ENCODE peak calls at places on chromosome 15, in nine cellular contexts. W is CD4-positive, alpha-beta memory T cell; G is WERI-Rb-1; R is AG04450; D is NT2/D1; Q is heart left ventricle; I is SJSA1; C is CD4-positive, alpha-beta T cell; J is uterus. F is an unnamed sample. For H3K9me3, the result is how much of the 10 kb centered on the place peaks cover.

GRCh38 chr15:101801048-101801447 is 2.3 kb upstream of the OR4F6 start:
- DNase-seq in W (no peak), I (no peak), R (no peak), J (no peak), Q (no peak), C (no peak), G (no peak), D (no peak), F (no peak)

GRCh38 chr15:57506422-57506821 is 85.3 kb upstream of the MYZAP start:
- DNase-seq in I (no peak), W (no peak), R (no peak), D (peak), Q (no peak), G (peak), C (no peak), J (no peak), F (no peak)

GRCh38 chr15:41772720-41773331 is 1.5 kb upstream of the MAPKBP1 start:
- DNase-seq in C (peak), G (peak), W (peak), D (peak), Q (no peak), R (peak), J (peak), I (peak), F (peak)

GRCh38 chr15:79294075-79294474 is 11.6 kb downstream of the ANKRD34C start:
- DNase-seq in R (no peak), C (no peak), I (no peak), Q (no peak), D (no peak), G (no peak), J (no peak), W (no peak), F (no peak)

GRCh38 chr15:29904731-29905417 is 82.6 kb upstream of the TJP1 start:
- DNase-seq in D (no peak), W (no peak), J (no peak), Q (no peak), R (no peak), I (no peak), C (no peak), G (no peak), F (no peak)

GRCh38 chr15:69857686-69858391 is 239.9 kb downstream of the TLE3 start:
- DNase-seq in C (peak), G (no peak), J (no peak), W (peak), D (no peak), Q (no peak), I (no peak), R (no peak), F (no peak)

GRCh38 chr15:43376017-43376705 is 5.3 kb downstream of the TUBGCP4 start:
- DNase-seq in R (no peak), I (no peak), J (no peak), D (no peak), G (peak), Q (no peak), W (peak), C (peak), F (no peak)

GRCh38 chr15:41836072-41836471 is 2.6 kb upstream of the PLA2G4B start:
- DNase-seq in I (no peak), W (no peak), Q (no peak), C (no peak), G (no peak), J (no peak), D (no peak), R (no peak), F (no peak)

GRCh38 chr15:63057454-63058335 is 15.1 kb downstream of the TPM1 start:
- DNase-seq in R (no peak), W (no peak), Q (no peak), G (no peak), J (no peak), C (no peak), I (no peak), D (no peak), F (no peak)

GRCh38 chr15:43274136-43274535 is 7.4 kb upstream of the TGM5 start:
- DNase-seq in I (peak), W (no peak), G (no peak), C (no peak), R (no peak), D (no peak), J (no peak), Q (peak), F (no peak)

GRCh38 chr15:91678003-91678402 is 175.5 kb upstream of the SLCO3A1 start:
- DNase-seq in I (no peak), Q (no peak), C (no peak), W (no peak), D (no peak), G (no peak), J (no peak), R (no peak), F (no peak)

GRCh38 chr15:101637549-101638318 is 14.4 kb downstream of the TM2D3 start:
- DNase-seq in G (no peak), W (no peak), J (no peak), I (no peak), Q (no peak), D (no peak), R (no peak), C (no peak), F (no peak)

GRCh38 chr15:63505842-63506222 is 1.4 kb downstream of the USP3 start:
- DNase-seq in W (no peak), R (no peak), D (no peak), G (no peak), Q (no peak), I (no peak), J (no peak), C (no peak), F (no peak)

GRCh38 chr15:73464602-73465001 is 21.6 kb downstream of the REC114 start:
- DNase-seq in W (no peak), C (no peak), D (no peak), J (no peak), R (no peak), Q (no peak), I (no peak), G (no peak), F (no peak)

GRCh38 chr15:82539690-82540054 is 585 bp downstream of the RPS17 start:
- DNase-seq in R (no peak), J (no peak), C (peak), W (no peak), Q (no peak), I (peak), D (no peak), G (no peak), F (peak)

GRCh38 chr15:89196241-89196640 is 25.1 kb downstream of the RLBP1 start:
- DNase-seq in D (no peak), Q (no peak), G (no peak), W (no peak), R (no peak), C (no peak), I (no peak), J (no peak), F (no peak)

GRCh38 chr15:57380854-57381253 is 4.5 kb downstream of the CGNL1 start:
- DNase-seq in C (no peak), I (no peak), D (no peak), J (no peak), R (no peak), W (no peak), Q (no peak), G (no peak), F (no peak)

GRCh38 chr15:38854506-38854905 is 289.9 kb upstream of the RASGRP1 start:
- DNase-seq in I (no peak), R (no peak), J (no peak), C (no peak), D (no peak), Q (no peak), W (no peak), G (no peak), F (no peak)

GRCh38 chr15:59243622-59244021 is 37.0 kb downstream of the LDHAL6B start:
- DNase-seq in C (no peak), D (no peak), W (no peak), J (no peak), R (no peak), I (no peak), Q (no peak), G (no peak), F (no peak)

GRCh38 chr15:73964736-73965093 is 27.4 kb downstream of the STOML1 start:
- DNase-seq in C (peak), R (peak), D (peak), J (peak), G (peak), W (peak), I (peak), Q (peak), F (peak)

GRCh38 chr15:70227122-70227521 is 129.4 kb upstream of the TLE3 start:
- DNase-seq in Q (no peak), W (no peak), R (no peak), G (no peak), I (no peak), C (no peak), D (no peak), J (no peak), F (no peak)

GRCh38 chr15:84715442-84716035 is 400 bp downstream of the SEC11A start:
- DNase-seq in R (no peak), J (no peak), C (peak), D (no peak), G (peak), I (peak), W (no peak), Q (no peak), F (peak)

GRCh38 chr15:89417206-89417725 is 79.1 kb downstream of the RHCG start:
- DNase-seq in Q (no peak), W (no peak), C (no peak), R (no peak), J (no peak), G (no peak), I (no peak), D (no peak), F (no peak)

GRCh38 chr15:61720197-61720596 is 340.1 kb downstream of the VPS13C start:
- DNase-seq in C (no peak), R (no peak), Q (no peak), W (no peak), G (no peak), J (peak), I (no peak), D (no peak), F (no peak)

GRCh38 chr15:39506146-39506545 is 74.7 kb upstream of the THBS1 start:
- DNase-seq in C (no peak), G (no peak), Q (no peak), J (no peak), D (no peak), I (no peak), W (no peak), R (no peak), F (no peak)

GRCh38 chr15:33860749-33861148 is 107.5 kb upstream of the CHRM5 start:
- DNase-seq in D (no peak), R (no peak), I (no peak), W (no peak), C (no peak), J (no peak), Q (no peak), G (no peak), F (no peak)

GRCh38 chr15:37053070-37053653 is 47.2 kb downstream of the MEIS2 start:
- DNase-seq in R (no peak), W (no peak), C (no peak), I (no peak), D (no peak), Q (no peak), J (no peak), G (no peak), F (no peak)

GRCh38 chr15:100940785-100941379 is 21.7 kb downstream of the LRRK1 start:
- DNase-seq in R (no peak), I (no peak), G (no peak), Q (no peak), C (no peak), D (no peak), W (no peak), J (no peak), F (no peak)

GRCh38 chr15:78837131-78837530 is 25.9 kb upstream of the ADAMTS7 start:
- DNase-seq in D (no peak), I (no peak), Q (no peak), R (no peak), C (no peak), W (no peak), G (no peak), J (no peak), F (no peak)

GRCh38 chr15:71364117-71364584 is 248.9 kb downstream of the THSD4 start:
- DNase-seq in G (peak), J (no peak), Q (no peak), D (no peak), I (no peak), W (no peak), R (no peak), C (no peak), F (no peak)

GRCh38 chr15:68302729-68303128 is 25.2 kb downstream of the FEM1B start:
- DNase-seq in D (no peak), J (no peak), R (no peak), C (no peak), W (no peak), G (no peak), I (peak), Q (no peak), F (no peak)

GRCh38 chr15:78155355-78155939 is 6.3 kb downstream of the IDH3A start:
- DNase-seq in W (no peak), R (no peak), Q (no peak), J (no peak), D (no peak), C (no peak), G (no peak), I (no peak), F (no peak)

GRCh38 chr15:33108518-33108917 is 86.0 kb downstream of the FMN1 start:
- DNase-seq in D (no peak), W (no peak), J (no peak), R (no peak), G (no peak), Q (no peak), C (no peak), I (no peak), F (no peak)

GRCh38 chr15:72252663-72253299 is 19.6 kb downstream of the PARP6 start:
- DNase-seq in J (no peak), C (no peak), W (no peak), G (no peak), Q (no peak), I (no peak), R (no peak), D (no peak), F (no peak)

GRCh38 chr15:78299302-78300102 is at the start of gene SKIC8:
- DNase-seq in Q (peak), I (peak), C (peak), D (peak), W (peak), J (peak), G (peak), R (peak), F (peak)

GRCh38 chr15:80695911-80696651 is 971 bp downstream of the ABHD17C start:
- DNase-seq in D (no peak), C (peak), Q (no peak), G (no peak), I (no peak), W (peak), J (peak), R (no peak), F (peak)

GRCh38 chr15:25182098-25182478 is 227.3 kb downstream of the SNRPN start:
- DNase-seq in C (no peak), R (no peak), G (no peak), D (no peak), Q (no peak), J (no peak), I (no peak), W (no peak), F (no peak)

GRCh38 chr15:61404567-61404966 is 175.5 kb upstream of the RORA start:
- DNase-seq in W (no peak), C (no peak), D (no peak), Q (no peak), J (no peak), R (no peak), I (no peak), G (no peak), F (no peak)

GRCh38 chr15:80593486-80594055 is 101.5 kb upstream of the ABHD17C start:
- DNase-seq in G (no peak), D (no peak), W (no peak), R (no peak), J (no peak), C (no peak), Q (no peak), I (no peak), F (peak)

GRCh38 chr15:40582726-40583246 is 11.3 kb upstream of the KNL1 start:
- DNase-seq in I (no peak), J (no peak), C (no peak), R (no peak), G (no peak), D (no peak), Q (no peak), W (no peak), F (peak)
- H3K9me3 ChIP-seq in I (under half), J (under half), C (under half), R (under half), G (under half), D (under half), Q (under half), W (under half), F (under half)

GRCh38 chr15:27244047-27244446 is 273.1 kb downstream of the GABRG3 start:
- DNase-seq in I (no peak), C (no peak), W (no peak), D (no peak), R (no peak), G (no peak), J (no peak), Q (no peak), F (no peak)
- H3K9me3 ChIP-seq in I (under half), C (under half), W (under half), D (under half), R (under half), G (under half), J (under half), Q (under half), F (under half)

GRCh38 chr15:27165590-27165989 is 194.6 kb downstream of the GABRG3 start:
- DNase-seq in C (no peak), G (no peak), R (no peak), W (no peak), I (no peak), Q (no peak), D (no peak), J (no peak), F (no peak)

GRCh38 chr15:27167738-27168137 is 196.8 kb downstream of the GABRG3 start:
- DNase-seq in J (no peak), I (no peak), Q (no peak), R (no peak), C (no peak), G (no peak), W (no peak), D (no peak), F (no peak)

GRCh38 chr15:27172821-27173220 is 201.8 kb downstream of the GABRG3 start:
- DNase-seq in D (no peak), Q (no peak), I (no peak), C (no peak), G (no peak), W (no peak), R (no peak), J (no peak), F (no peak)

GRCh38 chr15:27175479-27176153 is 204.6 kb downstream of the GABRG3 start:
- DNase-seq in R (no peak), D (peak), J (no peak), W (no peak), I (no peak), Q (no peak), G (no peak), C (no peak), F (no peak)

DNA sequence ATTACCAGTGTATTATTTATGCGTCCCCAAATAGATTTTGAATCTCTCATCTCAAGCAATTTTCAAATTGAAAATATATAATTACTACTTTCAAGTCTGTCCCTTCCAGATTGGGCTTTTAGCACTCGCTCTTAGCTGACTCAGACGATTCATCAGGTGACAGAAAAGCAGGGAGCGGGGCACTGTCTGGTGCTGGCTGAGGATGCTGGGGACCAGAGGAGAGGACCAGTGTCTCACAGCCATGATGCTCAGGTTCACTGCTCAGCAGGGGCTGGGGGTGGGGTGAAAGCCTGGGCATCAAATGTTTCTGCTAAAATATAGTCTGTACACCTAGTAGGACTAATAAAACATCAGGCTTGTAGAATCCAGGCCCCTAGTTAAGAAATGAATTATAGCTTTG is 199.9 kb downstream of the GABRG3 start:
- DNase-seq in C (no peak), R (no peak), J (no peak), W (no peak), Q (no peak), I (no peak), G (no peak), D (no peak), F (no peak)
- H3K9me3 ChIP-seq in C (under half), R (under half), J (under half), W (under half), Q (under half), I (under half), G (under half), D (under half), F (under half)

GRCh38 chr15:75209289-75209676 is 7.6 kb downstream of the C15orf39 start:
- DNase-seq in G (no peak), W (no peak), J (no peak), D (no peak), C (no peak), Q (no peak), I (no peak), R (no peak), F (no peak)
- H3K9me3 ChIP-seq in G (under half), W (under half), J (under half), D (under half), C (under half), Q (under half), I (under half), R (under half), F (under half)